ENCODE peak calls at places on chromosome X, in six cellular contexts. One of them, this sample, is unnamed.

GRCh38 chrX:115571712-115572111 is 10.7 kb downstream of the PLS3 start:
- DNase-seq in left lung: no peak
- DNase-seq in ascending aorta: no peak
- DNase-seq in A673: no peak
- DNase-seq in transverse colon: no peak
- DNase-seq in psoas muscle: no peak
- DNase-seq in this sample: no peak

GRCh38 chrX:92260102-92260501 is 480.9 kb downstream of the PCDH11X start:
- DNase-seq in A673: peak
- DNase-seq in transverse colon: no peak
- DNase-seq in ascending aorta: no peak
- DNase-seq in psoas muscle: no peak
- DNase-seq in left lung: no peak
- DNase-seq in this sample: no peak

GRCh38 chrX:130878350-130879341 is 24.4 kb downstream of the ENOX2 start:
- DNase-seq in left lung: no peak
- DNase-seq in psoas muscle: no peak
- DNase-seq in A673: no peak
- DNase-seq in transverse colon: peak
- DNase-seq in ascending aorta: no peak
- DNase-seq in this sample: peak

GRCh38 chrX:145393702-145394235 is 146.5 kb downstream of the SPANXN1 start:
- DNase-seq in ascending aorta: no peak
- DNase-seq in left lung: no peak
- DNase-seq in A673: peak
- DNase-seq in psoas muscle: no peak
- DNase-seq in transverse colon: no peak
- DNase-seq in this sample: no peak

GRCh38 chrX:136711147-136711546 is 63.2 kb downstream of the CD40LG start:
- DNase-seq in ascending aorta: no peak
- DNase-seq in transverse colon: peak
- DNase-seq in psoas muscle: peak
- DNase-seq in A673: peak
- DNase-seq in left lung: peak
- DNase-seq in this sample: no peak

GRCh38 chrX:68659385-68659784 is 11.9 kb downstream of the STARD8 start:
- DNase-seq in ascending aorta: no peak
- DNase-seq in A673: no peak
- DNase-seq in left lung: no peak
- DNase-seq in psoas muscle: no peak
- DNase-seq in transverse colon: no peak
- DNase-seq in this sample: no peak

GRCh38 chrX:102712216-102712966 is at the start of gene GPRASP2:
- DNase-seq in psoas muscle: peak
- DNase-seq in transverse colon: peak
- DNase-seq in A673: peak
- DNase-seq in ascending aorta: no peak
- DNase-seq in left lung: peak
- DNase-seq in this sample: peak

GRCh38 chrX:52359614-52360232 is 9.1 kb upstream of the XAGE2 start:
- DNase-seq in ascending aorta: no peak
- DNase-seq in psoas muscle: no peak
- DNase-seq in transverse colon: no peak
- DNase-seq in A673: peak
- DNase-seq in left lung: no peak
- DNase-seq in this sample: no peak

GRCh38 chrX:20319054-20319453 is 52.3 kb upstream of the RPS6KA3 start:
- DNase-seq in left lung: no peak
- DNase-seq in ascending aorta: no peak
- DNase-seq in transverse colon: no peak
- DNase-seq in A673: no peak
- DNase-seq in psoas muscle: no peak
- DNase-seq in this sample: no peak

GRCh38 chrX:65877953-65878352 is 161.9 kb downstream of the VSIG4 start:
- DNase-seq in ascending aorta: no peak
- DNase-seq in left lung: no peak
- DNase-seq in A673: no peak
- DNase-seq in transverse colon: no peak
- DNase-seq in psoas muscle: no peak
- DNase-seq in this sample: no peak

GRCh38 chrX:107713205-107714195 is 62.1 kb downstream of the TSC22D3 start:
- DNase-seq in A673: no peak
- DNase-seq in psoas muscle: peak
- DNase-seq in transverse colon: peak
- DNase-seq in ascending aorta: no peak
- DNase-seq in left lung: no peak
- DNase-seq in this sample: no peak

GRCh38 chrX:11446951-11447350 is 153.7 kb downstream of the AMELX start:
- DNase-seq in ascending aorta: no peak
- DNase-seq in psoas muscle: no peak
- DNase-seq in transverse colon: no peak
- DNase-seq in left lung: no peak
- DNase-seq in A673: no peak
- DNase-seq in this sample: no peak

GRCh38 chrX:47579537-47579936 is 2.7 kb upstream of the TIMP1 start:
- DNase-seq in transverse colon: no peak
- DNase-seq in ascending aorta: no peak
- DNase-seq in A673: no peak
- DNase-seq in psoas muscle: no peak
- DNase-seq in left lung: peak
- DNase-seq in this sample: no peak

GRCh38 chrX:17038681-17039161 is 92.3 kb downstream of the REPS2 start:
- DNase-seq in left lung: no peak
- DNase-seq in transverse colon: peak
- DNase-seq in ascending aorta: no peak
- DNase-seq in psoas muscle: no peak
- DNase-seq in A673: no peak
- DNase-seq in this sample: no peak

GRCh38 chrX:120456973-120457372 is 12.1 kb downstream of the LAMP2 start:
- DNase-seq in A673: no peak
- DNase-seq in ascending aorta: no peak
- DNase-seq in psoas muscle: no peak
- DNase-seq in left lung: no peak
- DNase-seq in transverse colon: no peak
- DNase-seq in this sample: no peak

GRCh38 chrX:34288782-34289181 is 156.7 kb upstream of the FAM47A start:
- DNase-seq in psoas muscle: no peak
- DNase-seq in A673: no peak
- DNase-seq in ascending aorta: no peak
- DNase-seq in left lung: no peak
- DNase-seq in transverse colon: no peak
- DNase-seq in this sample: no peak

GRCh38 chrX:23344208-23344903 is 9.7 kb downstream of the PTCHD1 start:
- DNase-seq in ascending aorta: no peak
- DNase-seq in A673: no peak
- DNase-seq in left lung: no peak
- DNase-seq in psoas muscle: no peak
- DNase-seq in transverse colon: no peak
- DNase-seq in this sample: no peak

GRCh38 chrX:4451591-4451990 is 738.1 kb upstream of the PRKX start:
- DNase-seq in transverse colon: no peak
- DNase-seq in psoas muscle: no peak
- DNase-seq in ascending aorta: no peak
- DNase-seq in left lung: no peak
- DNase-seq in A673: no peak
- DNase-seq in this sample: no peak

GRCh38 chrX:68721991-68722860 is 74.8 kb downstream of the STARD8 start:
- DNase-seq in transverse colon: no peak
- DNase-seq in A673: no peak
- DNase-seq in left lung: peak
- DNase-seq in psoas muscle: peak
- DNase-seq in ascending aorta: no peak
- DNase-seq in this sample: no peak

GRCh38 chrX:132488819-132489255 is at the start of gene MBNL3:
- DNase-seq in transverse colon: peak
- DNase-seq in A673: peak
- DNase-seq in left lung: peak
- DNase-seq in ascending aorta: no peak
- DNase-seq in psoas muscle: peak
- DNase-seq in this sample: peak

GRCh38 chrX:132489256-132490085 is 633 bp upstream of the MBNL3 start:
- DNase-seq in left lung: peak
- DNase-seq in transverse colon: peak
- DNase-seq in A673: peak
- DNase-seq in psoas muscle: peak
- DNase-seq in ascending aorta: no peak
- DNase-seq in this sample: peak

GRCh38 chrX:132488092-132488749 is 617 bp downstream of the MBNL3 start:
- DNase-seq in transverse colon: peak
- DNase-seq in ascending aorta: no peak
- DNase-seq in psoas muscle: no peak
- DNase-seq in A673: peak
- DNase-seq in left lung: peak
- DNase-seq in this sample: no peak

GRCh38 chrX:132491191-132491590 is 2.4 kb upstream of the MBNL3 start:
- DNase-seq in psoas muscle: no peak
- DNase-seq in transverse colon: peak
- DNase-seq in left lung: no peak
- DNase-seq in A673: peak
- DNase-seq in ascending aorta: no peak
- DNase-seq in this sample: no peak

GRCh38 chrX:132490086-132490419 is 1.2 kb upstream of the MBNL3 start:
- DNase-seq in left lung: no peak
- DNase-seq in A673: no peak
- DNase-seq in psoas muscle: no peak
- DNase-seq in transverse colon: peak
- DNase-seq in ascending aorta: no peak
- DNase-seq in this sample: no peak
- H3K27ac ChIP-seq in left lung: peak
- H3K27ac ChIP-seq in A673: peak
- H3K27ac ChIP-seq in psoas muscle: no peak
- H3K27ac ChIP-seq in transverse colon: peak
- H3K27ac ChIP-seq in ascending aorta: no peak
- H3K27ac ChIP-seq in this sample: peak

GRCh38 chrX:80812176-80812575 is 2.5 kb upstream of the BRWD3 start:
- DNase-seq in A673: peak
- DNase-seq in ascending aorta: no peak
- DNase-seq in psoas muscle: no peak
- DNase-seq in transverse colon: peak
- DNase-seq in left lung: peak
- DNase-seq in this sample: no peak
- TF ChIP-seq CTCF in A673: peak
- TF ChIP-seq CTCF in ascending aorta: no peak
- TF ChIP-seq CTCF in psoas muscle: no peak
- TF ChIP-seq CTCF in transverse colon: no peak
- TF ChIP-seq CTCF in left lung: no peak
- TF ChIP-seq CTCF in this sample: no peak

GRCh38 chrX:9681011-9681410 is 84.6 kb downstream of the GPR143 start:
- DNase-seq in ascending aorta: no peak
- DNase-seq in psoas muscle: no peak
- DNase-seq in A673: no peak
- DNase-seq in left lung: no peak
- DNase-seq in transverse colon: no peak
- DNase-seq in this sample: no peak
- H3K4me3 ChIP-seq in ascending aorta: no peak
- H3K4me3 ChIP-seq in psoas muscle: no peak
- H3K4me3 ChIP-seq in A673: no peak
- H3K4me3 ChIP-seq in left lung: no peak
- H3K4me3 ChIP-seq in transverse colon: no peak
- H3K4me3 ChIP-seq in this sample: no peak

DNA sequence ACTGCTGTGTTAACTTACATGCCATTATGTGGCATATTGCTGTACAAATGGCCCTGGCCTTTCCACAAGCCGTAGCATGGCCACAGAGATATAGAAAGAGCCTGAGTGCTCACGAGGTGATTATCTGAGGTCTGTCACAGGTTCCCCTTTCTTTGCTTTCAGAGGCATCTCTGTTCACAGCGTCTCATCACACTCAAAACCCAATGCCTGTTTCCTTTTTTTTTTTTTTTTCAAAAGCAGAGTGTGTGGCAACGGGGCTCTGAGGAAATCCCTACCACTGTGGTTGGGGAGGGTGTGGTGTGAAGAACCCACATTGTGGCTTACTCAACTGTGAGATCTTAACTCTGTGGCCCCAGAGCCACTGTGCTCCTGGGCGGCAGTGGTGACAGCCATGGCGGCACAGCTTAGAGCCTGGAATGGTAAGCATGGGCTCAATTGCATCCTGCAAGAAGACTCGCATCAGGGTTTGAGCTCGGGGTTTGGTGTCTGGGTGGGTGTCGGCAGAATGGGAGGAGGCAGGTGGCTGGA is 30.8 kb downstream of the RTL5 start:
- DNase-seq in transverse colon: peak
- DNase-seq in A673: no peak
- DNase-seq in psoas muscle: no peak
- DNase-seq in ascending aorta: no peak
- DNase-seq in left lung: peak
- DNase-seq in this sample: no peak
- H3K27ac ChIP-seq in transverse colon: no peak
- H3K27ac ChIP-seq in A673: no peak
- H3K27ac ChIP-seq in psoas muscle: no peak
- H3K27ac ChIP-seq in ascending aorta: no peak
- H3K27ac ChIP-seq in left lung: peak
- H3K27ac ChIP-seq in this sample: no peak

GRCh38 chrX:46382595-46382994 is 162.6 kb downstream of the ZNF674 start:
- DNase-seq in A673: no peak
- DNase-seq in psoas muscle: no peak
- DNase-seq in transverse colon: no peak
- DNase-seq in ascending aorta: no peak
- DNase-seq in left lung: no peak
- DNase-seq in this sample: no peak

GRCh38 chrX:46383006-46383405 is 162.2 kb downstream of the ZNF674 start:
- DNase-seq in transverse colon: no peak
- DNase-seq in A673: no peak
- DNase-seq in left lung: no peak
- DNase-seq in psoas muscle: no peak
- DNase-seq in ascending aorta: no peak
- DNase-seq in this sample: no peak

GRCh38 chrX:46386511-46386910 is 158.7 kb downstream of the ZNF674 start:
- DNase-seq in transverse colon: no peak
- DNase-seq in A673: no peak
- DNase-seq in psoas muscle: no peak
- DNase-seq in ascending aorta: no peak
- DNase-seq in left lung: no peak
- DNase-seq in this sample: no peak

GRCh38 chrX:46380148-46380752 is 165.0 kb downstream of the ZNF674 start:
- DNase-seq in transverse colon: no peak
- DNase-seq in psoas muscle: no peak
- DNase-seq in ascending aorta: no peak
- DNase-seq in A673: no peak
- DNase-seq in left lung: no peak
- DNase-seq in this sample: no peak

GRCh38 chrX:46381630-46382029 is 163.6 kb downstream of the ZNF674 start:
- DNase-seq in A673: peak
- DNase-seq in transverse colon: peak
- DNase-seq in left lung: no peak
- DNase-seq in ascending aorta: no peak
- DNase-seq in psoas muscle: no peak
- DNase-seq in this sample: no peak
- TF ChIP-seq CTCF in A673: peak
- TF ChIP-seq CTCF in transverse colon: peak
- TF ChIP-seq CTCF in left lung: peak
- TF ChIP-seq CTCF in ascending aorta: no peak
- TF ChIP-seq CTCF in psoas muscle: no peak
- TF ChIP-seq CTCF in this sample: no peak